ENCODE peak calls at places on chromosome 13, in ten cellular contexts. One of them, this sample, is unnamed.

GRCh38 chr13:94121686-94122085 is 357.8 kb downstream of the DCT start:
- DNase-seq in CD8-positive, alpha-beta T cell: no peak
- DNase-seq in stimulated activated CD4-positive, alpha-beta T cell treated with anti-CD3 and anti-CD28 coated beads, Interleukin-2, amount 100 ng/mL, for 48 hours: no peak
- DNase-seq in NCI-H748 treated with DMSO at 0.1 percent for 48 hours: no peak
- DNase-seq in ovary: no peak
- DNase-seq in stomach: no peak
- DNase-seq in NCI-H524: no peak
- DNase-seq in NCI-H1092 treated with DMSO at 0.1 percent for 48 hours: no peak
- DNase-seq in body of pancreas: no peak
- DNase-seq in AG10803: peak; percentile 29
- DNase-seq in this sample: no peak

GRCh38 chr13:30148171-30148754 is 159.1 kb downstream of the KATNAL1 start:
- DNase-seq in CD8-positive, alpha-beta T cell: peak; percentile 55
- DNase-seq in stimulated activated CD4-positive, alpha-beta T cell treated with anti-CD3 and anti-CD28 coated beads, Interleukin-2, amount 100 ng/mL, for 48 hours: no peak
- DNase-seq in NCI-H748 treated with DMSO at 0.1 percent for 48 hours: no peak
- DNase-seq in ovary: no peak
- DNase-seq in stomach: no peak
- DNase-seq in NCI-H524: peak; percentile 51
- DNase-seq in NCI-H1092 treated with DMSO at 0.1 percent for 48 hours: no peak
- DNase-seq in body of pancreas: no peak
- DNase-seq in AG10803: no peak
- DNase-seq in this sample: no peak

GRCh38 chr13:112137144-112137543 is 70.2 kb downstream of the SOX1 start:
- DNase-seq in CD8-positive, alpha-beta T cell: no peak
- DNase-seq in stimulated activated CD4-positive, alpha-beta T cell treated with anti-CD3 and anti-CD28 coated beads, Interleukin-2, amount 100 ng/mL, for 48 hours: no peak
- DNase-seq in NCI-H748 treated with DMSO at 0.1 percent for 48 hours: no peak
- DNase-seq in ovary: no peak
- DNase-seq in stomach: peak; percentile 8
- DNase-seq in NCI-H524: no peak
- DNase-seq in NCI-H1092 treated with DMSO at 0.1 percent for 48 hours: no peak
- DNase-seq in body of pancreas: no peak
- DNase-seq in AG10803: no peak
- DNase-seq in this sample: no peak

GRCh38 chr13:29125145-29125933 is 305.2 kb downstream of the MTUS2 start:
- DNase-seq in CD8-positive, alpha-beta T cell: no peak
- DNase-seq in stimulated activated CD4-positive, alpha-beta T cell treated with anti-CD3 and anti-CD28 coated beads, Interleukin-2, amount 100 ng/mL, for 48 hours: no peak
- DNase-seq in NCI-H748 treated with DMSO at 0.1 percent for 48 hours: no peak
- DNase-seq in ovary: no peak
- DNase-seq in stomach: no peak
- DNase-seq in NCI-H524: no peak
- DNase-seq in NCI-H1092 treated with DMSO at 0.1 percent for 48 hours: no peak
- DNase-seq in body of pancreas: no peak
- DNase-seq in AG10803: no peak
- DNase-seq in this sample: no peak

GRCh38 chr13:113926951-113927660 is 46.8 kb downstream of the C13orf46 start:
- DNase-seq in CD8-positive, alpha-beta T cell: no peak
- DNase-seq in stimulated activated CD4-positive, alpha-beta T cell treated with anti-CD3 and anti-CD28 coated beads, Interleukin-2, amount 100 ng/mL, for 48 hours: no peak
- DNase-seq in NCI-H748 treated with DMSO at 0.1 percent for 48 hours: no peak
- DNase-seq in ovary: no peak
- DNase-seq in stomach: peak; percentile 23
- DNase-seq in NCI-H524: no peak
- DNase-seq in NCI-H1092 treated with DMSO at 0.1 percent for 48 hours: no peak
- DNase-seq in body of pancreas: no peak
- DNase-seq in AG10803: peak; percentile 43
- DNase-seq in this sample: peak; percentile 64

GRCh38 chr13:51041126-51041525 is 69.9 kb downstream of the C13orf42 start:
- DNase-seq in CD8-positive, alpha-beta T cell: no peak
- DNase-seq in stimulated activated CD4-positive, alpha-beta T cell treated with anti-CD3 and anti-CD28 coated beads, Interleukin-2, amount 100 ng/mL, for 48 hours: no peak
- DNase-seq in NCI-H748 treated with DMSO at 0.1 percent for 48 hours: no peak
- DNase-seq in ovary: no peak
- DNase-seq in stomach: no peak
- DNase-seq in NCI-H524: peak; percentile 77
- DNase-seq in NCI-H1092 treated with DMSO at 0.1 percent for 48 hours: peak; percentile 21
- DNase-seq in body of pancreas: no peak
- DNase-seq in AG10803: peak; percentile 49
- DNase-seq in this sample: no peak

GRCh38 chr13:95623141-95623540 is 21.4 kb downstream of the DZIP1 start:
- DNase-seq in CD8-positive, alpha-beta T cell: no peak
- DNase-seq in stimulated activated CD4-positive, alpha-beta T cell treated with anti-CD3 and anti-CD28 coated beads, Interleukin-2, amount 100 ng/mL, for 48 hours: no peak
- DNase-seq in NCI-H748 treated with DMSO at 0.1 percent for 48 hours: no peak
- DNase-seq in ovary: no peak
- DNase-seq in stomach: no peak
- DNase-seq in NCI-H524: no peak
- DNase-seq in NCI-H1092 treated with DMSO at 0.1 percent for 48 hours: no peak
- DNase-seq in body of pancreas: no peak
- DNase-seq in AG10803: no peak
- DNase-seq in this sample: no peak

GRCh38 chr13:100879255-100879654 is 204.7 kb upstream of the TMTC4 start:
- DNase-seq in CD8-positive, alpha-beta T cell: no peak
- DNase-seq in stimulated activated CD4-positive, alpha-beta T cell treated with anti-CD3 and anti-CD28 coated beads, Interleukin-2, amount 100 ng/mL, for 48 hours: no peak
- DNase-seq in NCI-H748 treated with DMSO at 0.1 percent for 48 hours: no peak
- DNase-seq in ovary: no peak
- DNase-seq in stomach: no peak
- DNase-seq in NCI-H524: no peak
- DNase-seq in NCI-H1092 treated with DMSO at 0.1 percent for 48 hours: no peak
- DNase-seq in body of pancreas: no peak
- DNase-seq in AG10803: no peak
- DNase-seq in this sample: no peak

GRCh38 chr13:77001540-77001939 is 9.7 kb downstream of the CLN5 start:
- DNase-seq in CD8-positive, alpha-beta T cell: no peak
- DNase-seq in stimulated activated CD4-positive, alpha-beta T cell treated with anti-CD3 and anti-CD28 coated beads, Interleukin-2, amount 100 ng/mL, for 48 hours: no peak
- DNase-seq in NCI-H748 treated with DMSO at 0.1 percent for 48 hours: no peak
- DNase-seq in ovary: no peak
- DNase-seq in stomach: no peak
- DNase-seq in NCI-H524: no peak
- DNase-seq in NCI-H1092 treated with DMSO at 0.1 percent for 48 hours: no peak
- DNase-seq in body of pancreas: no peak
- DNase-seq in AG10803: no peak
- DNase-seq in this sample: no peak

GRCh38 chr13:24087611-24088235 is 72.8 kb upstream of the SPATA13 start:
- DNase-seq in CD8-positive, alpha-beta T cell: no peak
- DNase-seq in stimulated activated CD4-positive, alpha-beta T cell treated with anti-CD3 and anti-CD28 coated beads, Interleukin-2, amount 100 ng/mL, for 48 hours: no peak
- DNase-seq in NCI-H748 treated with DMSO at 0.1 percent for 48 hours: no peak
- DNase-seq in ovary: peak; percentile 47
- DNase-seq in stomach: peak; percentile 87
- DNase-seq in NCI-H524: no peak
- DNase-seq in NCI-H1092 treated with DMSO at 0.1 percent for 48 hours: no peak
- DNase-seq in body of pancreas: peak; percentile 80
- DNase-seq in AG10803: no peak
- DNase-seq in this sample: no peak

GRCh38 chr13:59865398-59865797 is 298.3 kb downstream of the DIAPH3 start:
- DNase-seq in CD8-positive, alpha-beta T cell: no peak
- DNase-seq in stimulated activated CD4-positive, alpha-beta T cell treated with anti-CD3 and anti-CD28 coated beads, Interleukin-2, amount 100 ng/mL, for 48 hours: no peak
- DNase-seq in NCI-H748 treated with DMSO at 0.1 percent for 48 hours: no peak
- DNase-seq in ovary: no peak
- DNase-seq in stomach: no peak
- DNase-seq in NCI-H524: no peak
- DNase-seq in NCI-H1092 treated with DMSO at 0.1 percent for 48 hours: no peak
- DNase-seq in body of pancreas: no peak
- DNase-seq in AG10803: no peak
- DNase-seq in this sample: no peak

GRCh38 chr13:106110241-106110855 is 425.1 kb downstream of the EFNB2 start:
- DNase-seq in CD8-positive, alpha-beta T cell: no peak
- DNase-seq in stimulated activated CD4-positive, alpha-beta T cell treated with anti-CD3 and anti-CD28 coated beads, Interleukin-2, amount 100 ng/mL, for 48 hours: no peak
- DNase-seq in NCI-H748 treated with DMSO at 0.1 percent for 48 hours: no peak
- DNase-seq in ovary: no peak
- DNase-seq in stomach: no peak
- DNase-seq in NCI-H524: no peak
- DNase-seq in NCI-H1092 treated with DMSO at 0.1 percent for 48 hours: no peak
- DNase-seq in body of pancreas: no peak
- DNase-seq in AG10803: peak; percentile 82
- DNase-seq in this sample: no peak

GRCh38 chr13:86758116-86758515 is 913.1 kb upstream of the SLITRK5 start:
- DNase-seq in CD8-positive, alpha-beta T cell: no peak
- DNase-seq in stimulated activated CD4-positive, alpha-beta T cell treated with anti-CD3 and anti-CD28 coated beads, Interleukin-2, amount 100 ng/mL, for 48 hours: no peak
- DNase-seq in NCI-H748 treated with DMSO at 0.1 percent for 48 hours: no peak
- DNase-seq in ovary: no peak
- DNase-seq in stomach: no peak
- DNase-seq in NCI-H524: no peak
- DNase-seq in NCI-H1092 treated with DMSO at 0.1 percent for 48 hours: no peak
- DNase-seq in body of pancreas: no peak
- DNase-seq in AG10803: no peak
- DNase-seq in this sample: no peak

GRCh38 chr13:111181977-111182376 is 66.9 kb downstream of the ARHGEF7 start:
- DNase-seq in CD8-positive, alpha-beta T cell: no peak
- DNase-seq in stimulated activated CD4-positive, alpha-beta T cell treated with anti-CD3 and anti-CD28 coated beads, Interleukin-2, amount 100 ng/mL, for 48 hours: no peak
- DNase-seq in NCI-H748 treated with DMSO at 0.1 percent for 48 hours: no peak
- DNase-seq in ovary: no peak
- DNase-seq in stomach: no peak
- DNase-seq in NCI-H524: no peak
- DNase-seq in NCI-H1092 treated with DMSO at 0.1 percent for 48 hours: no peak
- DNase-seq in body of pancreas: no peak
- DNase-seq in AG10803: no peak
- DNase-seq in this sample: no peak

GRCh38 chr13:23506821-23507210 is 63.4 kb upstream of the TNFRSF19 start:
- DNase-seq in CD8-positive, alpha-beta T cell: no peak
- DNase-seq in stimulated activated CD4-positive, alpha-beta T cell treated with anti-CD3 and anti-CD28 coated beads, Interleukin-2, amount 100 ng/mL, for 48 hours: no peak
- DNase-seq in NCI-H748 treated with DMSO at 0.1 percent for 48 hours: no peak
- DNase-seq in ovary: no peak
- DNase-seq in stomach: no peak
- DNase-seq in NCI-H524: no peak
- DNase-seq in NCI-H1092 treated with DMSO at 0.1 percent for 48 hours: no peak
- DNase-seq in body of pancreas: no peak
- DNase-seq in AG10803: peak; percentile 84
- DNase-seq in this sample: no peak

GRCh38 chr13:68099616-68100015 is 869.5 kb upstream of the PCDH9 start:
- DNase-seq in CD8-positive, alpha-beta T cell: no peak
- DNase-seq in stimulated activated CD4-positive, alpha-beta T cell treated with anti-CD3 and anti-CD28 coated beads, Interleukin-2, amount 100 ng/mL, for 48 hours: no peak
- DNase-seq in NCI-H748 treated with DMSO at 0.1 percent for 48 hours: no peak
- DNase-seq in ovary: no peak
- DNase-seq in stomach: no peak
- DNase-seq in NCI-H524: no peak
- DNase-seq in NCI-H1092 treated with DMSO at 0.1 percent for 48 hours: no peak
- DNase-seq in body of pancreas: no peak
- DNase-seq in AG10803: no peak
- DNase-seq in this sample: no peak

GRCh38 chr13:30292325-30292724 is 15.0 kb downstream of the KATNAL1 start:
- DNase-seq in CD8-positive, alpha-beta T cell: no peak
- DNase-seq in stimulated activated CD4-positive, alpha-beta T cell treated with anti-CD3 and anti-CD28 coated beads, Interleukin-2, amount 100 ng/mL, for 48 hours: no peak
- DNase-seq in NCI-H748 treated with DMSO at 0.1 percent for 48 hours: no peak
- DNase-seq in ovary: no peak
- DNase-seq in stomach: no peak
- DNase-seq in NCI-H524: no peak
- DNase-seq in NCI-H1092 treated with DMSO at 0.1 percent for 48 hours: no peak
- DNase-seq in body of pancreas: no peak
- DNase-seq in AG10803: no peak
- DNase-seq in this sample: no peak

GRCh38 chr13:37617162-37617561 is 18.6 kb upstream of the POSTN start:
- DNase-seq in CD8-positive, alpha-beta T cell: no peak
- DNase-seq in stimulated activated CD4-positive, alpha-beta T cell treated with anti-CD3 and anti-CD28 coated beads, Interleukin-2, amount 100 ng/mL, for 48 hours: no peak
- DNase-seq in NCI-H748 treated with DMSO at 0.1 percent for 48 hours: no peak
- DNase-seq in ovary: no peak
- DNase-seq in stomach: no peak
- DNase-seq in NCI-H524: no peak
- DNase-seq in NCI-H1092 treated with DMSO at 0.1 percent for 48 hours: no peak
- DNase-seq in body of pancreas: no peak
- DNase-seq in AG10803: peak; percentile 98
- DNase-seq in this sample: no peak

GRCh38 chr13:69619651-69620050 is 488.0 kb upstream of the ATXN8OS start:
- DNase-seq in CD8-positive, alpha-beta T cell: no peak
- DNase-seq in stimulated activated CD4-positive, alpha-beta T cell treated with anti-CD3 and anti-CD28 coated beads, Interleukin-2, amount 100 ng/mL, for 48 hours: no peak
- DNase-seq in NCI-H748 treated with DMSO at 0.1 percent for 48 hours: no peak
- DNase-seq in ovary: no peak
- DNase-seq in stomach: no peak
- DNase-seq in NCI-H524: no peak
- DNase-seq in NCI-H1092 treated with DMSO at 0.1 percent for 48 hours: no peak
- DNase-seq in body of pancreas: no peak
- DNase-seq in AG10803: no peak
- DNase-seq in this sample: no peak

GRCh38 chr13:90154311-90154960 is 1193.1 kb upstream of the MIR17HG start:
- DNase-seq in CD8-positive, alpha-beta T cell: no peak
- DNase-seq in stimulated activated CD4-positive, alpha-beta T cell treated with anti-CD3 and anti-CD28 coated beads, Interleukin-2, amount 100 ng/mL, for 48 hours: no peak
- DNase-seq in NCI-H748 treated with DMSO at 0.1 percent for 48 hours: no peak
- DNase-seq in ovary: no peak
- DNase-seq in stomach: no peak
- DNase-seq in NCI-H524: no peak
- DNase-seq in NCI-H1092 treated with DMSO at 0.1 percent for 48 hours: no peak
- DNase-seq in body of pancreas: no peak
- DNase-seq in AG10803: no peak
- DNase-seq in this sample: no peak

GRCh38 chr13:111281751-111282311 is 38.6 kb upstream of the TEX29 start:
- DNase-seq in CD8-positive, alpha-beta T cell: no peak
- DNase-seq in stimulated activated CD4-positive, alpha-beta T cell treated with anti-CD3 and anti-CD28 coated beads, Interleukin-2, amount 100 ng/mL, for 48 hours: no peak
- DNase-seq in NCI-H748 treated with DMSO at 0.1 percent for 48 hours: no peak
- DNase-seq in ovary: no peak
- DNase-seq in stomach: no peak
- DNase-seq in NCI-H524: no peak
- DNase-seq in NCI-H1092 treated with DMSO at 0.1 percent for 48 hours: peak; percentile 73
- DNase-seq in body of pancreas: peak; percentile 11
- DNase-seq in AG10803: peak; percentile 48
- DNase-seq in this sample: no peak

GRCh38 chr13:112821340-112822055 is 131.7 kb downstream of the ATP11A start:
- DNase-seq in CD8-positive, alpha-beta T cell: no peak
- DNase-seq in stimulated activated CD4-positive, alpha-beta T cell treated with anti-CD3 and anti-CD28 coated beads, Interleukin-2, amount 100 ng/mL, for 48 hours: no peak
- DNase-seq in NCI-H748 treated with DMSO at 0.1 percent for 48 hours: no peak
- DNase-seq in ovary: no peak
- DNase-seq in stomach: peak; percentile 8
- DNase-seq in NCI-H524: no peak
- DNase-seq in NCI-H1092 treated with DMSO at 0.1 percent for 48 hours: no peak
- DNase-seq in body of pancreas: no peak
- DNase-seq in AG10803: peak; percentile 64
- DNase-seq in this sample: no peak

GRCh38 chr13:22103046-22103445 is 432.2 kb downstream of the FGF9 start:
- DNase-seq in CD8-positive, alpha-beta T cell: no peak
- DNase-seq in stimulated activated CD4-positive, alpha-beta T cell treated with anti-CD3 and anti-CD28 coated beads, Interleukin-2, amount 100 ng/mL, for 48 hours: no peak
- DNase-seq in NCI-H748 treated with DMSO at 0.1 percent for 48 hours: no peak
- DNase-seq in ovary: no peak
- DNase-seq in stomach: no peak
- DNase-seq in NCI-H524: no peak
- DNase-seq in NCI-H1092 treated with DMSO at 0.1 percent for 48 hours: no peak
- DNase-seq in body of pancreas: no peak
- DNase-seq in AG10803: no peak
- DNase-seq in this sample: no peak

GRCh38 chr13:99129050-99129449 is 71.6 kb upstream of the UBAC2 start:
- DNase-seq in CD8-positive, alpha-beta T cell: no peak
- DNase-seq in stimulated activated CD4-positive, alpha-beta T cell treated with anti-CD3 and anti-CD28 coated beads, Interleukin-2, amount 100 ng/mL, for 48 hours: no peak
- DNase-seq in NCI-H748 treated with DMSO at 0.1 percent for 48 hours: no peak
- DNase-seq in ovary: no peak
- DNase-seq in stomach: no peak
- DNase-seq in NCI-H524: no peak
- DNase-seq in NCI-H1092 treated with DMSO at 0.1 percent for 48 hours: no peak
- DNase-seq in body of pancreas: no peak
- DNase-seq in AG10803: no peak
- DNase-seq in this sample: no peak